ENCODE peak calls at places on chromosomes 13 and 19, in five cellular contexts. V, H, X, T and W are unnamed samples.

GRCh38 chr19:40585677-40586422 is 9.2 kb downstream of the SHKBP1 start:
- DNase-seq in V (no peak), T (no peak), X (no peak), H (no peak), W (no peak)

GRCh38 chr13:114339779-114340534 is 25.7 kb downstream of the CHAMP1 start:
- DNase-seq in V (no peak), H (peak; percentile 56), T (peak; percentile 42), X (no peak), W (no peak)

GRCh38 chr13:97221046-97221445 is 1.1 kb upstream of the MBNL2 start:
- DNase-seq in X (no peak), V (no peak), H (no peak), T (no peak), W (no peak)

GRCh38 chr13:31172535-31172934 is 10.8 kb upstream of the HSPH1 start:
- DNase-seq in T (no peak), X (no peak), V (no peak), H (no peak), W (no peak)

GRCh38 chr19:35291916-35292315 is at the start of gene MAG:
- DNase-seq in V (no peak), T (no peak), H (no peak), X (no peak), W (no peak)

GRCh38 chr13:102041544-102041943 is 360.3 kb downstream of the FGF14 start:
- DNase-seq in V (no peak), H (no peak), X (no peak), T (no peak), W (no peak)

GRCh38 chr13:113818700-113819295 is 45.1 kb downstream of the GAS6 start:
- DNase-seq in V (no peak), X (no peak), T (no peak), H (no peak), W (no peak)

GRCh38 chr13:87953381-87953780 is 282.2 kb downstream of the SLITRK5 start:
- DNase-seq in X (no peak), V (no peak), H (no peak), T (no peak), W (no peak)

GRCh38 chr19:50573741-50574461 is 5.7 kb upstream of the LRRC4B start:
- DNase-seq in V (no peak), X (no peak), T (no peak), H (no peak), W (no peak)

GRCh38 chr19:2578911-2579677 is 103.2 kb downstream of the GADD45B start:
- DNase-seq in T (peak; percentile 93), V (peak; percentile 83), H (peak; percentile 66), X (peak; percentile 54), W (peak; percentile 72)

GRCh38 chr19:39705578-39706188 is 1.4 kb downstream of the LGALS14 start:
- DNase-seq in T (no peak), X (no peak), V (no peak), H (peak; percentile 51), W (no peak)

GRCh38 chr13:95087746-95088305 is 213.4 kb downstream of the ABCC4 start:
- DNase-seq in T (no peak), V (no peak), H (no peak), X (no peak), W (no peak)

GRCh38 chr13:45412274-45413049 is 5.7 kb downstream of the SLC25A30 start:
- DNase-seq in X (no peak), T (no peak), V (no peak), H (no peak), W (no peak)

GRCh38 chr13:25463496-25463895 is 91.7 kb downstream of the ATP8A2 start:
- DNase-seq in T (no peak), V (no peak), H (no peak), X (no peak), W (no peak)

GRCh38 chr13:35838356-35838755 is 292.8 kb downstream of the DCLK1 start:
- DNase-seq in T (no peak), X (no peak), H (no peak), V (no peak), W (no peak)

GRCh38 chr19:14473073-14473790 is 1.9 kb downstream of the PTGER1 start:
- DNase-seq in T (peak; percentile 34), H (no peak), V (peak; percentile 31), X (no peak), W (no peak)

GRCh38 chr19:18425515-18426415 is 6.6 kb downstream of the SSBP4 start:
- DNase-seq in H (no peak), V (no peak), T (peak; percentile 85), X (no peak), W (peak; percentile 45)